ENCODE peak calls at places on chromosome X, in six cellular contexts. S, W, F, U, K and Q are unnamed samples.

GRCh38 chrX:19721726-19722370 is 165.6 kb downstream of the SH3KBP1 start:
- DNase-seq in S (no peak), W (no peak), F (no peak), U (no peak), K (no peak), Q (no peak)

GRCh38 chrX:40149286-40150175 is 51.8 kb upstream of the BCOR start:
- DNase-seq in S (no peak), W (no peak), F (no peak), U (no peak), K (no peak), Q (no peak)

GRCh38 chrX:23803931-23804381 is 21.0 kb downstream of the SAT1 start:
- DNase-seq in S (no peak), W (no peak), F (no peak), U (no peak), K (no peak), Q (peak)

GRCh38 chrX:116607766-116608165 is 145.0 kb upstream of the CT83 start:
- DNase-seq in S (no peak), W (no peak), F (no peak), U (no peak), K (no peak), Q (no peak)

GRCh38 chrX:82813671-82814078 is 694.4 kb upstream of the POU3F4 start:
- DNase-seq in S (no peak), W (no peak), F (no peak), U (no peak), K (no peak), Q (peak)

GRCh38 chrX:119757979-119758681 is at the start of gene SOWAHD:
- DNase-seq in S (peak), W (peak), F (peak), U (peak), K (peak), Q (no peak)

GRCh38 chrX:34521563-34521962 is 135.5 kb downstream of the TMEM47 start:
- DNase-seq in S (no peak), W (no peak), F (no peak), U (no peak), K (no peak), Q (peak)

GRCh38 chrX:23901805-23902204 is 5.9 kb downstream of the APOO start:
- DNase-seq in S (peak), W (no peak), F (peak), U (no peak), K (peak), Q (peak)

GRCh38 chrX:39874202-39874816 is 223.4 kb downstream of the BCOR start:
- DNase-seq in S (no peak), W (no peak), F (no peak), U (no peak), K (no peak), Q (peak)

GRCh38 chrX:22689290-22689689 is 310.5 kb upstream of the DDX53 start:
- DNase-seq in S (no peak), W (no peak), F (no peak), U (no peak), K (no peak), Q (no peak)

GRCh38 chrX:110143454-110144210 is 140.7 kb downstream of the TMEM164 start:
- DNase-seq in S (no peak), W (no peak), F (no peak), U (no peak), K (no peak), Q (no peak)

GRCh38 chrX:57583477-57583876 is 8.3 kb upstream of the ZXDB start:
- DNase-seq in S (no peak), W (no peak), F (no peak), U (no peak), K (no peak), Q (no peak)

GRCh38 chrX:317424-318067 is 1.1 kb downstream of the GTPBP6 start:
- DNase-seq in S (no peak), W (no peak), F (no peak), U (no peak), K (no peak), Q (no peak)

GRCh38 chrX:8848921-8849320 is 47.7 kb upstream of the FAM9A start:
- DNase-seq in S (no peak), W (no peak), F (no peak), U (no peak), K (no peak), Q (no peak)

GRCh38 chrX:53433651-53434639 is at the start of gene HSD17B10:
- DNase-seq in S (peak), W (peak), F (peak), U (peak), K (peak), Q (peak)

GRCh38 chrX:20906571-20906970 is 467.6 kb upstream of the CNKSR2 start:
- DNase-seq in S (no peak), W (no peak), F (no peak), U (no peak), K (no peak), Q (no peak)

GRCh38 chrX:12975999-12976558 is 1.2 kb downstream of the TMSB4X start:
- DNase-seq in S (peak), W (peak), F (no peak), U (no peak), K (peak), Q (no peak)

GRCh38 chrX:17826609-17827496 is 34.2 kb downstream of the RAI2 start:
- DNase-seq in S (no peak), W (no peak), F (no peak), U (no peak), K (no peak), Q (no peak)

GRCh38 chrX:118666521-118666920 is 60.9 kb upstream of the IL13RA1 start:
- DNase-seq in S (no peak), W (no peak), F (no peak), U (no peak), K (no peak), Q (no peak)

GRCh38 chrX:74523870-74524735 is 90.3 kb downstream of the RLIM start:
- DNase-seq in S (no peak), W (no peak), F (no peak), U (no peak), K (no peak), Q (no peak)

GRCh38 chrX:16516473-16516872 is 133.5 kb upstream of the S100G start:
- DNase-seq in S (no peak), W (no peak), F (no peak), U (no peak), K (no peak), Q (no peak)

GRCh38 chrX:112734250-112734649 is 54.5 kb upstream of the LHFPL1 start:
- DNase-seq in S (no peak), W (no peak), F (no peak), U (no peak), K (no peak), Q (no peak)

GRCh38 chrX:80290834-80291233 is 129.4 kb upstream of the TENT5D start:
- DNase-seq in S (no peak), W (no peak), F (no peak), U (no peak), K (no peak), Q (no peak)

GRCh38 chrX:80282535-80282934 is 137.7 kb upstream of the TENT5D start:
- DNase-seq in S (no peak), W (no peak), F (no peak), U (no peak), K (no peak), Q (no peak)

DNA sequence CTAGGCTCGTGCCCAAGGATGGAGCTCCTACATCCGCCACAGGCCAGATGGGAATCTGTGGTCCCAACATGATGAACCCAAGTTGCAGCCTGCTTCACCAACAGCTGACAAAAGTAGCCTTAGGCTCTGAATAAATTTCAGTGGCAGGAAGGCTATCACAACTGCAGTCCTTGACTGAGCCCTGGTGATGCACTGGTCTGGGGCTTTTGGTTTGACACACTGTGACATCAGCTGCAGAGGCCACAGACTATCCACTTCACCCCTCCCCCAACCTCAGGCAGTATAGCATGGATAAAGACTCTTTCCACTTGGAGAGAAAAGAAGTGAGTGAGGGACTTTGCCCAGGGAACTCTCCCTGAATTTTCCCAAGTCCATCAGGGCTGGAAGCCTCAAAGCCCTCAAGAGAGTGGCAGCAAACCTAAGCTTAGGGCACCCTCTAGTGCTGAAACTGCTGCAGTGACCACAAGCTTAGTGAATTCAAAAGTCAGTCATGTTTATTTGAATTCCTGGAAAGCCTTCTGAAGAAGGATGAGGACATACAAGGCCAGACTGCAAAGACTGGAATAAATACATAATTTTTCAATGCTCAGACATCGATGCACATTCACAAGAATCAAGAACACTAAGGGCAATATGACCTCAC is 135.0 kb upstream of the TENT5D start:
- DNase-seq in S (peak), W (peak), F (peak), U (no peak), K (peak), Q (peak)
- TF ChIP-seq CTCF in S (peak), W (no peak), F (no peak), U (peak), K (peak), Q (peak)

DNA sequence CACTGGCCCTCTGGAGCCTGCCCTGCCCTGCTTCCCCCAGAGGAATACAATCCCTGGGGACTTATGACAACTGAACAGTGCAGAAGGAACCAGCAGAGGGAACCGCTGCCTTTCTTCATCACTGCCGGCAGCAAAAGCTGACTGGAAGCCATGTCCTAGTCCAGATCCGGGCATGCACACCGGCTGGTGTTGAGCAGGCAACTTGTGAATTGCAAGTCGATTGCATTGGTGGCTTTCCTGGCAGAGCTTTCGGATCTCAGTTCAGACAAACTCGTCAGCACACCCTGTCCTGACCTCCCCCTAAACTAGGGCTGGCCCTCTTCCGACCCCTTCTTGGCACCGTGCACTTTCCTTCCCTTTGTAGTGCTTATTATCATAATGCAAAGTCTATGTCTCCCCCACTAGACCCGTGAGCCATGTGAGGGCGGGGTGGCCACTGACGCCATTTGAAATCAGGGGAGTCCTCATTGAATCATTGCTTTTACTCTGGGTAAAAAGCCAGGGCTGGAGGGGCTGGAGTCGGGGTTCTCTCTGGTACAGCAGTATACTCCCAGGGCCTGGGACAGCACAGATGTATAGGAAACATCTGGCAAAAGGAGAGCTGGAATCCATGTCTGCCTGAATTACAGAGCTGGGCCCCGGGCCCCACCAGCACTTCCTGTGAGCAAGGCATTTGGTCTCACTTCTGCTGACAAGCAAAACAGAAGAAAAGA is 1.8 kb downstream of the ARHGAP4 start:
- DNase-seq in S (no peak), W (no peak), F (no peak), U (no peak), K (no peak), Q (peak)
- TF ChIP-seq CTCF in S (no peak), W (no peak), F (no peak), U (peak), K (peak), Q (peak)

GRCh38 chrX:68594769-68595168 is 52.7 kb upstream of the STARD8 start:
- DNase-seq in S (no peak), W (no peak), F (no peak), U (no peak), K (no peak), Q (no peak)

GRCh38 chrX:68599256-68600152 is 48.0 kb upstream of the STARD8 start:
- DNase-seq in S (peak), W (peak), F (no peak), U (no peak), K (no peak), Q (no peak)
- TF ChIP-seq CTCF in S (peak), W (peak), F (peak), U (peak), K (peak), Q (peak)

GRCh38 chrX:43961699-43962098 is 11.5 kb downstream of the NDP start:
- DNase-seq in S (no peak), W (no peak), F (no peak), U (no peak), K (no peak), Q (no peak)
- TF ChIP-seq CTCF in S (peak), W (no peak), F (peak), U (no peak), K (peak), Q (peak)

DNA sequence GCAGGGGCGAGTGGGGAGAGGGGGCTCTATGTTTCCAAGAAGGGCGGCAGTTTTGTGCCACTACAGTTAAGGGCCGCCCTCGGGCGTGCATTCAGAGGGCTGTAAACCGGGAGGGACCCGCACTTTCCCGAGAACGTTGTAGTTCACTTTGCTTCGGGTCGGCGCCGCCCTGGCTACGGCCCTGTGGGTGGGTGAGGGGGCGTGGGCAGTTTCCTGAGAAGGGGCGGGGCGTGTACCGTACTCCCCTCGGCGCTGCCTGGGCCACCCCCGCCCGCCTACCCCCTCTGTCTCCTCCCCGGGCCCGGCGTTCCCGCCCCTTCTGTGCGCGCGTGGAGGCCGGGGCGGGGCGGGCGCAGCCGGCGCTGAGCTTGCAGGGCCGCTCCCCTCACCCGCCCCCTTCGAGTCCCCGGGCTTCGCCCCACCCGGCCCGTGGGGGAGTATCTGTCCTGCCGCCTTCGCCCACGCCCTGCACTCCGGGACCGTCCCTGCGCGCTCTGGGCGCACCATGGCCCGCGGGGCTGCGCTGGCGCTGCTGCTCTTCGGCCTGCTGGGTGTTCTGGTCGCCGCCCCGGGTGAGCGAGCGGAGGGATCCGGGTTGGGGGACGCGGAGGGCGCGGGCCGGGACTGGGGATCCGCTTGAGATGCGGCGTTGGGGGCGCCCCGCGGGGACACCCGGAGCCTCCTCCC is at the start of gene CD99:
- DNase-seq in S (peak), W (peak), F (peak), U (peak), K (peak), Q (peak)
- TF ChIP-seq CTCF in S (no peak), W (no peak), F (no peak), U (no peak), K (no peak), Q (peak)

GRCh38 chrX:44094821-44095530 is 121.8 kb upstream of the NDP start:
- DNase-seq in S (no peak), W (no peak), F (no peak), U (no peak), K (no peak), Q (no peak)

GRCh38 chrX:44092778-44093177 is 119.6 kb upstream of the NDP start:
- DNase-seq in S (no peak), W (no peak), F (no peak), U (no peak), K (no peak), Q (no peak)

GRCh38 chrX:44093431-44093830 is 120.2 kb upstream of the NDP start:
- DNase-seq in S (no peak), W (no peak), F (no peak), U (no peak), K (no peak), Q (no peak)

GRCh38 chrX:44101300-44101699 is 128.1 kb upstream of the NDP start:
- DNase-seq in S (no peak), W (no peak), F (no peak), U (no peak), K (no peak), Q (no peak)

GRCh38 chrX:44096666-44097065 is 123.5 kb upstream of the NDP start:
- DNase-seq in S (no peak), W (no peak), F (no peak), U (no peak), K (no peak), Q (no peak)
- TF ChIP-seq CTCF in S (no peak), W (no peak), F (no peak), U (no peak), K (no peak), Q (no peak)